ENCODE peak calls at places on chromosomes 5 and 9, in six cellular contexts. R is RWPE2, G is heart right ventricle, W is mucosa of descending colon, T is A549, S is right cardiac atrium. A is an unnamed sample.

GRCh38 chr5:180034564-180034963 is 37.0 kb downstream of the RNF130 start:
- ATAC-seq in G (no peak), T (no peak), W (no peak), R (no peak), S (no peak), A (no peak)

GRCh38 chr5:500491-500890 is 23.8 kb downstream of the SLC9A3 start:
- ATAC-seq in R (no peak), G (peak; percentile 26), T (no peak), S (no peak), W (no peak), A (no peak)

GRCh38 chr9:91334053-91334452 is 27.7 kb downstream of the AUH start:
- ATAC-seq in W (no peak), R (no peak), T (no peak), G (no peak), S (peak; percentile 32), A (no peak)

GRCh38 chr5:134245101-134245604 is 19.3 kb upstream of the PPP2CA start:
- ATAC-seq in S (no peak), T (peak; percentile 62), G (peak; percentile 35), W (peak; percentile 67), R (peak; percentile 85), A (no peak)

GRCh38 chr9:136057236-136058151 is 37.6 kb downstream of the NACC2 start:
- ATAC-seq in T (no peak), W (no peak), R (no peak), G (no peak), S (no peak), A (no peak)

GRCh38 chr5:9188131-9188530 is 357.7 kb downstream of the SEMA5A start:
- ATAC-seq in R (no peak), S (no peak), G (peak; percentile 58), T (no peak), W (peak; percentile 13), A (no peak)

GRCh38 chr5:56328753-56329560 is 95.8 kb upstream of the ANKRD55 start:
- ATAC-seq in W (no peak), G (no peak), T (no peak), S (no peak), R (peak; percentile 99), A (no peak)

GRCh38 chr9:135480942-135481315 is 1.3 kb downstream of the PPP1R26 start:
- ATAC-seq in W (no peak), G (no peak), S (no peak), T (no peak), R (no peak), A (no peak)

GRCh38 chr5:181052928-181053759 is 13.1 kb downstream of the BTNL9 start:
- ATAC-seq in S (peak; percentile 28), G (peak; percentile 45), W (peak; percentile 63), R (peak; percentile 51), T (peak; percentile 62), A (peak; percentile 37)

GRCh38 chr9:132457508-132457907 is 47.5 kb downstream of the CFAP77 start:
- ATAC-seq in S (no peak), G (no peak), R (no peak), T (no peak), W (no peak), A (no peak)

GRCh38 chr5:149419532-149420485 is 40.7 kb upstream of the IL17B start:
- ATAC-seq in R (no peak), W (no peak), T (no peak), S (peak; percentile 1), G (peak; percentile 25), A (peak; percentile 7)

GRCh38 chr9:71509054-71509453 is 259.3 kb downstream of the CEMIP2 start:
- ATAC-seq in G (no peak), T (peak; percentile 45), W (peak; percentile 31), S (no peak), R (peak; percentile 32), A (no peak)

GRCh38 chr5:55982957-55983381 is 11.8 kb downstream of the IL6ST start:
- ATAC-seq in S (peak; percentile 53), W (peak; percentile 93), T (peak; percentile 79), R (peak; percentile 69), G (peak; percentile 38), A (no peak)

GRCh38 chr5:112077180-112077579 is 320.2 kb upstream of the NREP start:
- ATAC-seq in R (no peak), W (no peak), T (no peak), S (no peak), G (no peak), A (no peak)

GRCh38 chr5:139873033-139873794 is 77.6 kb downstream of the PSD2 start:
- ATAC-seq in W (no peak), G (no peak), S (no peak), T (no peak), R (no peak), A (no peak)

GRCh38 chr9:120663380-120663779 is 50.9 kb downstream of the MEGF9 start:
- ATAC-seq in S (no peak), W (no peak), G (no peak), R (no peak), T (no peak), A (no peak)

GRCh38 chr9:27377147-27377807 is 80.3 kb upstream of the EQTN start:
- ATAC-seq in W (peak; percentile 55), S (no peak), G (no peak), T (peak; percentile 67), R (peak; percentile 92), A (no peak)

GRCh38 chr9:88802533-88802932 is 188.7 kb upstream of the S1PR3 start:
- ATAC-seq in S (no peak), T (no peak), W (no peak), R (no peak), G (no peak), A (no peak)

GRCh38 chr5:1523480-1523792 is 324 bp downstream of the LPCAT1 start:
- ATAC-seq in W (peak; percentile 2), T (peak; percentile 36), G (no peak), R (no peak), S (no peak), A (peak; percentile 44)

GRCh38 chr5:657570-657969 is 35.6 kb downstream of the TPPP start:
- ATAC-seq in S (no peak), G (no peak), R (peak; percentile 33), T (peak; percentile 55), W (no peak), A (no peak)

GRCh38 chr9:136511670-136512592 is 29.1 kb upstream of the SEC16A start:
- ATAC-seq in W (no peak), S (peak; percentile 85), R (no peak), T (no peak), G (peak; percentile 60), A (peak; percentile 69)

DNA sequence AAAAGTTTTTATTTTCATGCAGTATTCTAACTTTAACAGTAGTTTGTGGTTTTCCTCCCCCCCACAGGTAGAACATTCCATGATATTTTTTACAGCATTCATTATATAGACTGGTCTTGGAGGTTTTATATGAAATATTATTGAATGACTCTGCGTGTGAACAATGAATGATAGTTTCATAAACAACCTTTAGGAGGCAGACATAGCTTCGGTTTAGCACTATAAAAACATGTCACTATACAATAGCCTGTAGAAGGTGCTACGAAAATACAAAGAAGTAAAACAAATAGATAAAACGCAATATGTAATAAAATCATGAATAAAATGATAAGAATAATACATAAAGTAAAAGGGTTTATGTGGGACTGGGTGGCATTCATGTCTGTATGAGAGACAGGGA is 8.5 kb downstream of the KLF4 start:
- ATAC-seq in T (peak; percentile 75), R (no peak), S (peak; percentile 14), G (no peak), W (peak; percentile 58), A (peak; percentile 10)
- H3K4me3 ChIP-seq in T (peak overlapping the region; percentile 33), R (no peak overlapping the region), S (no peak overlapping the region), G (no peak overlapping the region), W (no peak overlapping the region), A (no peak overlapping the region)

DNA sequence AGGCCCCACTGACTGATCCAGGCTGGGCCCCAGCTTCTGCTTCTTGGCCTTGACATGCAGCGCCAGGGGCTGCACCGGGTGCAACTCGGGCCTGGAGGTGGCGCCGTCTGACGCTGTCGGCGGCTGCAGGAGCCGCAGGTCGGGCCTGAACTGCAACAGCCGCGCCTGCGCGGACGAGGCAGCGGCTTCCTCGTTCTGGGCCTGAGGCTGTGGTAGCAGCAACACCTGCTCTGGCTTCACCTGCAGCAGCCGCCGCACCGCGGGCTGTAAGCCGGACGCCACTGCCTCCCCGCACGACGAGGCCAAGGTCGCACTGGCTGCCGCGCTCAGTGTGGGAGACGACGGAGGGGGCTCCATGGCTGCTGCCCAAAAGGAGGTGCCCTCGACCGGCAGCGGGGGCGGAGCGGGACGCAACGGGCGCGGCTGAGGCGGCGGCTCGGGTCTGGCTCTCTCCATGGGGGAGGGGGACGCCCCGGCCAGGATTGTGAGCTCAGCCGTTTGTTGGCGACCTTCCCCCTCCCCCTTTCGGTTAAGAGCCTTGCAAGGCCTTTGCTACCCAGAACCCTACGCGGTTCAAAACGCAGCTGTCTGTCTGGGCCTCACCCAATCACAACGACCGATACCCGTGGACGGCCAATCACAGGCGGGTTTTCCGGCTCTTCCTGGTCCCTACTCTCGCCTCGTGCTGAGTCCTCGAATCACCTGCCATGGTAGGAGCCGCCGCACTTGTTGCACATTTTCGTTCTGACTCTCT is 438 bp downstream of the SOX30 start:
- ATAC-seq in R (peak; percentile 69), S (peak; percentile 97), W (peak; percentile 100), G (peak; percentile 95), T (no peak), A (peak; percentile 88)
- H3K4me3 ChIP-seq in R (no peak overlapping the region), S (peak overlapping the region; percentile 34), W (peak overlapping the region; percentile 20), G (peak overlapping the region; percentile 56), T (no peak overlapping the region), A (peak overlapping the region; percentile 29)

DNA sequence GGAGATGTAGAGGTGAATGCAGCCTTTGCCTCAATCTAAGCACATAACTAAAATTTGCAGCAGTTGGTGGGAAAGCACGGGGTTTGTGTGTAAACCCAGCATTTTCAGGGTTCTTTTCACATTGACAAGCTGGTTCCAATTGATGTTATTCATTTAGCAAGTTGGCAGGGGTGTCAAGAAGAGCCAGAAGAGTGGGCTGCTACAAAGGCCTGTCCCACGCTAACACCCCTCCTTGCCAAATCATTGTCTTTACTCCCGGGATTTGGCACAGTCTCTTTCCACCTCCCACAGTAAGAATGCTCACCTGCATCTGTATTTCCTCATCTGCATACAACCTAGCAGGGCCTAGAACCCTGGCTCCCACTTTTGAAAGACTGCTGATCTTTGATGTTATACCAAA is 11.8 kb downstream of the RGMB start:
- ATAC-seq in R (no peak), G (no peak), S (no peak), W (no peak), T (no peak), A (no peak)
- H3K4me3 ChIP-seq in R (no peak overlapping the region), G (no peak overlapping the region), S (no peak overlapping the region), W (no peak overlapping the region), T (no peak overlapping the region), A (peak overlapping the region; percentile 18)

GRCh38 chr5:136155769-136156168 is 23.1 kb downstream of the SMAD5 start:
- ATAC-seq in R (peak; percentile 53), T (no peak), W (peak; percentile 36), G (no peak), S (no peak), A (no peak)

GRCh38 chr5:136162001-136162400 is 29.4 kb downstream of the SMAD5 start:
- ATAC-seq in R (no peak), T (no peak), W (no peak), G (no peak), S (no peak), A (no peak)

GRCh38 chr5:136155078-136155477 is 22.4 kb downstream of the SMAD5 start:
- ATAC-seq in S (no peak), W (no peak), R (no peak), T (no peak), G (no peak), A (no peak)

GRCh38 chr5:136157514-136157913 is 24.9 kb downstream of the SMAD5 start:
- ATAC-seq in G (no peak), S (no peak), T (no peak), R (no peak), W (no peak), A (no peak)

DNA sequence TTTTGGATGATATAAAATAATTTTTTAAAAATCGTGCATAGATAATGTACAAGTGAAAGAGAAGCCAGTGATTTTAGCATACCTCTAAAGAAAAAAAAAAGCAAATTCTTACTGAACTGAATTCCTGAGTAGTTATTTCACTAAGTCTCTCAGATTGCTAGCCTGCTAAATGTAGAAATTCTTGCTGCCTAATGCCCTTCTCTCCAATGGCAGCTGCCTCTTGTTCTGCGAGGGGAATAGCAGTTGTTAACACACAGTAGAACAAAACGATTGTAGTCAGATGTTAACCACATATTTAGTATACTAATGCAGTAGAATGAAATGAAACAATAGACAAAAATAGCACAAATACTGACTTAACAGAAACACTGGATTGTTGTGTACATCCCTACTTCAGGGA is 26.8 kb downstream of the SMAD5 start:
- ATAC-seq in W (no peak), S (no peak), G (no peak), T (no peak), R (no peak), A (no peak)
- H3K4me3 ChIP-seq in W (no peak overlapping the region), S (no peak overlapping the region), G (no peak overlapping the region), T (no peak overlapping the region), R (no peak overlapping the region), A (no peak overlapping the region)

A was measured in gastroesophageal sphincter.